ENCODE peak calls at places on chromosomes 11 and 22, in nine cellular contexts. B is H7; K is GM23248; S is heart left ventricle; G is choroid plexus epithelial cell; V is CD4-positive, alpha-beta memory T cell; P is NB4; X is cardiac fibroblast; H is mammary epithelial cell. Z is an unnamed sample.

GRCh38 chr22:19974233-19974861 is 32.7 kb upstream of the TXNRD2 start:
- DNase-seq in X (peak), S (no peak), K (peak), V (no peak), H (no peak), G (peak), B (peak), P (peak), Z (peak)

GRCh38 chr22:39300198-39300830 is 19.1 kb downstream of the RPL3 start:
- DNase-seq in V (no peak), P (peak), S (peak), H (no peak), X (peak), B (peak), G (no peak), K (peak), Z (no peak)

GRCh38 chr11:68412593-68413475 is 47.7 kb upstream of the PPP6R3 start:
- DNase-seq in G (no peak), B (no peak), V (no peak), P (no peak), S (peak), H (no peak), K (peak), X (peak), Z (peak)

GRCh38 chr11:30741039-30741550 is 154.9 kb upstream of the MPPED2 start:
- DNase-seq in X (no peak), P (no peak), K (peak), G (peak), H (no peak), V (no peak), S (no peak), B (no peak), Z (peak)

GRCh38 chr11:56885854-56886253 is 102.9 kb upstream of the OR5AK2 start:
- DNase-seq in H (no peak), P (no peak), S (no peak), V (no peak), G (no peak), K (no peak), X (no peak), B (no peak), Z (no peak)

GRCh38 chr11:724063-724732 is 18.2 kb downstream of the EPS8L2 start:
- DNase-seq in K (no peak), V (no peak), H (no peak), B (peak), X (no peak), G (no peak), P (no peak), S (no peak), Z (no peak)

GRCh38 chr11:124793466-124794278 is 6.5 kb downstream of the MSANTD2 start:
- DNase-seq in V (no peak), P (peak), G (peak), B (peak), S (no peak), H (peak), X (peak), K (peak), Z (peak)

GRCh38 chr11:128519353-128519752 is 68.0 kb downstream of the ETS1 start:
- DNase-seq in G (no peak), H (no peak), B (no peak), P (no peak), K (peak), S (no peak), X (peak), V (no peak), Z (no peak)

GRCh38 chr11:124602193-124602592 is 9.0 kb upstream of the PANX3 start:
- DNase-seq in K (peak), P (no peak), S (no peak), V (no peak), H (peak), G (peak), X (peak), B (no peak), Z (no peak)

GRCh38 chr11:14446701-14447169 is 52.9 kb downstream of the COPB1 start:
- DNase-seq in B (no peak), G (peak), S (no peak), H (peak), V (no peak), K (peak), X (peak), P (no peak), Z (peak)

GRCh38 chr11:17244046-17244445 is 32.5 kb upstream of the NUCB2 start:
- DNase-seq in V (no peak), K (no peak), G (no peak), S (no peak), P (no peak), H (no peak), B (no peak), X (no peak), Z (no peak)

GRCh38 chr11:33868646-33869461 is 23.0 kb downstream of the LMO2 start:
- DNase-seq in V (no peak), H (no peak), G (no peak), P (no peak), K (peak), X (no peak), B (peak), S (no peak), Z (no peak)

GRCh38 chr11:85680897-85681296 is 5.1 kb downstream of the CCDC89 start:
- DNase-seq in G (no peak), X (no peak), V (no peak), H (no peak), K (no peak), S (no peak), P (no peak), B (peak), Z (no peak)

GRCh38 chr11:68204402-68204801 is 8.7 kb downstream of the KMT5B start:
- DNase-seq in G (no peak), V (no peak), B (no peak), H (no peak), S (no peak), P (no peak), X (no peak), K (no peak), Z (no peak)

GRCh38 chr11:15724611-15725010 is 609.9 kb downstream of the INSC start:
- DNase-seq in G (no peak), B (no peak), K (no peak), P (no peak), H (no peak), X (no peak), V (no peak), S (no peak), Z (no peak)

GRCh38 chr11:121551463-121551862 is 98.7 kb upstream of the SORL1-AS1 start:
- DNase-seq in G (no peak), X (no peak), H (no peak), S (no peak), P (no peak), K (no peak), V (no peak), B (no peak), Z (no peak)

GRCh38 chr22:27460596-27461347 is 340.8 kb downstream of the MN1 start:
- DNase-seq in V (no peak), P (no peak), X (peak), K (peak), S (peak), G (no peak), H (no peak), B (no peak), Z (no peak)

GRCh38 chr22:37144180-37144554 is 5.5 kb downstream of the IL2RB start:
- DNase-seq in K (no peak), P (no peak), X (no peak), H (no peak), V (peak), G (no peak), S (no peak), B (no peak), Z (no peak)

GRCh38 chr11:108121274-108122155 is at the start of gene ACAT1:
- DNase-seq in P (peak), K (peak), G (peak), H (peak), V (peak), S (peak), B (peak), X (peak), Z (peak)

GRCh38 chr22:30208631-30209603 is 37.6 kb downstream of the LIF start:
- DNase-seq in P (no peak), K (peak), X (peak), G (peak), B (peak), S (peak), V (no peak), H (no peak), Z (peak)

GRCh38 chr11:86047275-86047991 is 21.5 kb downstream of the PICALM start:
- DNase-seq in X (peak), P (peak), V (peak), B (no peak), G (peak), K (peak), H (peak), S (no peak), Z (peak)

GRCh38 chr11:95568236-95568635 is 221.3 kb downstream of the FAM76B start:
- DNase-seq in B (no peak), G (no peak), S (no peak), X (no peak), V (no peak), K (no peak), H (no peak), P (no peak), Z (no peak)

GRCh38 chr11:4607111-4607510 is 920 bp downstream of the TRIM68 start:
- DNase-seq in H (no peak), B (no peak), V (no peak), P (no peak), S (no peak), X (peak), G (no peak), K (peak), Z (peak)

GRCh38 chr11:62433141-62433543 is 14.3 kb downstream of the SCGB1A1 start:
- DNase-seq in K (no peak), S (no peak), V (no peak), H (no peak), B (no peak), G (no peak), X (no peak), P (no peak), Z (peak)

GRCh38 chr11:72234920-72235319 is 9.1 kb downstream of the PHOX2A start:
- DNase-seq in B (peak), P (no peak), H (no peak), S (no peak), X (no peak), G (no peak), K (no peak), V (no peak), Z (no peak)

GRCh38 chr11:103525069-103525468 is 415.8 kb downstream of the DYNC2H1 start:
- DNase-seq in X (peak), H (peak), K (peak), G (peak), P (no peak), S (no peak), B (no peak), V (no peak), Z (peak)

GRCh38 chr11:65417702-65418430 is 4.7 kb upstream of the NEAT1 start:
- DNase-seq in X (peak), P (peak), K (peak), S (peak), G (peak), H (peak), V (peak), B (no peak), Z (peak)

GRCh38 chr11:96168623-96169022 is 174.4 kb downstream of the MAML2 start:
- DNase-seq in G (peak), V (no peak), P (peak), B (no peak), X (peak), S (no peak), K (peak), H (peak), Z (peak)

GRCh38 chr11:33376331-33377099 is 119.3 kb downstream of the HIPK3 start:
- DNase-seq in H (peak), P (no peak), X (no peak), B (peak), S (no peak), G (no peak), V (no peak), K (peak), Z (no peak)

GRCh38 chr22:47997612-47998011 is 1235.2 kb downstream of the TBC1D22A start:
- DNase-seq in G (no peak), P (no peak), S (no peak), K (no peak), X (no peak), H (no peak), B (no peak), V (no peak), Z (no peak)

GRCh38 chr11:62709262-62710000 is 2.0 kb downstream of the GNG3 start:
- DNase-seq in B (peak), G (peak), H (peak), X (peak), S (peak), K (peak), P (peak), V (peak), Z (peak)

GRCh38 chr22:24216541-24217209 is 28.2 kb downstream of the GGT5 start:
- DNase-seq in H (no peak), P (no peak), S (no peak), V (no peak), K (no peak), G (no peak), B (no peak), X (no peak), Z (no peak)

GRCh38 chr22:28883657-28883916 is 215 bp downstream of the ZNRF3 start:
- DNase-seq in S (no peak), B (no peak), H (no peak), X (no peak), K (no peak), G (no peak), V (no peak), P (no peak), Z (no peak)
- H3K4me3 ChIP-seq in S (peak), B (peak), H (no peak), X (peak), K (peak), G (peak), V (no peak), P (peak), Z (peak)

DNA sequence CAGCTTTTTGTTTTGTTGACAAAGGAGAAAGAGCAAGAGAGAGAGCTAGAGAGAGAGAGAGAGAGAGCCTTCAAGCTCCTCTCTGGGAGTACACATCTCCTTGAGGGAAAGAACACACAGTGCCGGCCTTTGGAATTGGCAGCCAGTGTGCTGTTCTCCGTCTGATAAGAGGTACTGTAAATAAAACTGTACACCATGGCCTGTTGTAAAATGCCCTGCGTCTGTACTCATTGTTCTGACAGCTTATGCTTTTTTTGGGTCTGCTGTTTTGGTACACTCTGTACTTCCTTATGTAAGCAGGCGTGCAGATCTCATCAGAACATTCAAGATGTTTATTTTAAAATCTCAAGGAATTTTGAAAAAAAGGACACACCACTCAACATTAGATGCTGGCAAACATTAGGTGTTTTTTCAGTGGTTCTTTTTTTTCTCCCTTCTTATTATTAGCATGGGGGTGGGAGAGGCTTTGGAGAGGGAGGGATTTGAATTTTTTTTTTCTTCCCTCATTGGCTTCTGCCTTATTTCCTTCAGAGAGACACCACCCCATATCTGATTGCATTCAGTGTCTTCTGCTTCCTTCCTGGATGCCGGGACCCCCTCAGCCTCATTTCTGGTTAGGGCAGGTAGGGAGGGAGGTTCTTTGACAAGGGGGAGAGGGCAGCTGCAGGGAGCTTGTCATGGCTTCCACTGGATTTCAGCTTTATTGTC is 116.8 kb upstream of the NNMT start:
- DNase-seq in K (no peak), V (no peak), P (no peak), S (peak), G (peak), B (no peak), H (no peak), X (peak), Z (peak)
- H3K4me3 ChIP-seq in K (no peak), V (no peak), P (no peak), S (peak), G (peak), B (no peak), H (no peak), X (peak), Z (peak)

GRCh38 chr11:7688238-7688826 is 15.0 kb upstream of the CYB5R2 start:
- DNase-seq in G (peak), B (peak), P (peak), V (no peak), S (no peak), H (peak), X (peak), K (peak), Z (peak)

GRCh38 chr11:7689239-7689638 is 15.9 kb upstream of the CYB5R2 start:
- DNase-seq in H (peak), S (no peak), K (no peak), X (no peak), V (no peak), P (no peak), B (no peak), G (no peak), Z (no peak)

GRCh38 chr11:7694953-7695271 is 11.4 kb downstream of the OVCH2 start:
- DNase-seq in S (no peak), B (no peak), X (no peak), G (no peak), K (no peak), V (no peak), H (no peak), P (no peak), Z (no peak)

GRCh38 chr11:7690648-7691047 is 15.6 kb downstream of the OVCH2 start:
- DNase-seq in H (no peak), K (peak), G (no peak), S (no peak), X (peak), V (no peak), B (no peak), P (no peak), Z (no peak)

GRCh38 chr11:7691759-7692334 is 14.4 kb downstream of the OVCH2 start:
- DNase-seq in S (no peak), B (no peak), V (no peak), P (no peak), X (no peak), G (peak), K (no peak), H (no peak), Z (peak)
- H3K4me3 ChIP-seq in S (no peak), B (no peak), V (no peak), P (no peak), X (no peak), G (no peak), K (no peak), H (no peak), Z (no peak)

DNA sequence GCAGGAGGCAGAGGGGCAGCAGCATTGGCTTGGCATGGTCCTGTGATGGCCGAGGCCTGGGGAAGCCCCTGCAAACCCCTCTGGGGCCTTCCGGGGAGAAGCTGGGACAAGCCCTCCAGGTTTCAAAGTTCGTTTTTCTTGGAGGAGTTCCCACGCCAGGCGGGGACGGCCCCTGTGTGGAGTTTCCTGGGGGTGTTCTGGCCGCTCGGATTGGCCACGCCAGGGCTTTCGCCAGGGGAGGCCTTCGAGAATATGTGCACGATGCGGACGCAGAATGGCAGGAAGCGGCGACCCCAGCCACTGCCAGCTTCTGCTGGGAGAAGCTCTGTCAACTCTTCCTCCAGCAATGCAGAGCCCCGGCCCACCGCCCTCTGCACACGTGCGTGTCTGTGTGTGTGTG is 102.3 kb upstream of the ASPHD2 start:
- DNase-seq in K (no peak), P (no peak), X (no peak), H (no peak), S (no peak), G (no peak), V (no peak), B (peak), Z (no peak)
- H3K4me3 ChIP-seq in K (no peak), P (no peak), X (no peak), H (no peak), S (no peak), G (no peak), V (no peak), B (no peak), Z (no peak)

Z was measured in fibroblast of villous mesenchyme.